ENCODE peak calls at places on chromosome 22, in seven cellular contexts. Z is OCI-LY7; N is IMR-90; G is astrocyte of the cerebellum; O is kidney glomerular epithelial cell; L is activated CD4-positive, alpha-beta T cell treated with anti-CD3 and anti-CD28 coated beads for 48 hours; R is activated T-helper 1 cell treated with anti-CD3 and anti-CD28 coated beads, Interleukin-12 subunit alpha, Interleukin-12 subunit beta, Interleukin-2, Interleukin-4 antibody, amounts not matched to agents 30 ng/mL and 10 ng/mL and 1 ng/mL, durations not matched to agents 14 hours and 24 hours and 36 hours. Q is an unnamed sample.
A peak's percentile ranks its signal among the peaks of the same experiment; 100 is the strongest.

GRCh38 chr22:31340360-31340759 is 5.8 kb downstream of the PATZ1 start:
- DNase-seq in G (no peak), L (no peak), N (no peak), O (no peak), R (no peak), Z (no peak), Q (no peak)

GRCh38 chr22:38097557-38098409 is 12.7 kb downstream of the BAIAP2L2 start:
- DNase-seq in R (no peak), O (no peak), L (no peak), G (no peak), N (peak; percentile 12), Z (no peak), Q (no peak)

GRCh38 chr22:36522662-36523061 is 6.3 kb downstream of the EIF3D start:
- DNase-seq in O (no peak), N (no peak), Z (no peak), G (no peak), L (no peak), R (no peak), Q (no peak)

GRCh38 chr22:28883917-28884753 is 763 bp downstream of the ZNRF3 start:
- DNase-seq in G (no peak), N (peak; percentile 44), R (peak; percentile 10), L (peak; percentile 47), O (no peak), Z (peak; percentile 59), Q (no peak)

GRCh38 chr22:38267086-38267485 is 5.7 kb downstream of the TMEM184B start:
- DNase-seq in Z (no peak), N (peak; percentile 31), R (peak; percentile 52), G (no peak), O (no peak), L (peak; percentile 49), Q (no peak)

GRCh38 chr22:32413715-32414114 is 1.7 kb upstream of the RTCB start:
- DNase-seq in G (no peak), N (peak; percentile 42), O (peak; percentile 45), Z (peak; percentile 32), R (no peak), L (no peak), Q (no peak)

GRCh38 chr22:45631140-45631539 is 40.5 kb upstream of the ATXN10 start:
- DNase-seq in L (no peak), N (no peak), O (no peak), G (no peak), R (no peak), Z (no peak), Q (no peak)

GRCh38 chr22:40541300-40541699 is 95.2 kb downstream of the MRTFA start:
- DNase-seq in L (peak; percentile 18), R (no peak), G (no peak), O (no peak), N (no peak), Z (no peak), Q (no peak)

GRCh38 chr22:30078320-30079311 is 1.6 kb upstream of the HORMAD2 start:
- DNase-seq in R (peak; percentile 10), Z (no peak), N (no peak), G (no peak), L (peak; percentile 32), O (no peak), Q (no peak)

GRCh38 chr22:36452473-36453265 is 28.8 kb downstream of the TXN2 start:
- DNase-seq in N (no peak), G (no peak), O (no peak), R (no peak), Z (peak; percentile 19), L (no peak), Q (no peak)

GRCh38 chr22:46436595-46437163 is 100.7 kb downstream of the CELSR1 start:
- DNase-seq in L (no peak), G (no peak), R (no peak), O (peak; percentile 4), N (peak; percentile 63), Z (no peak), Q (no peak)

GRCh38 chr22:27380826-27381225 is 420.7 kb downstream of the MN1 start:
- DNase-seq in O (no peak), G (no peak), Z (no peak), R (no peak), L (no peak), N (no peak), Q (no peak)

GRCh38 chr22:20661473-20661872 is 112.4 kb upstream of the SERPIND1 start:
- DNase-seq in N (no peak), Z (no peak), L (no peak), R (no peak), O (no peak), G (no peak), Q (no peak)

GRCh38 chr22:50504245-50505211 is 3.0 kb downstream of the LMF2 start:
- DNase-seq in R (no peak), L (no peak), G (no peak), O (no peak), N (no peak), Z (no peak), Q (no peak)

GRCh38 chr22:45577746-45578523 is 75.3 kb downstream of the FBLN1 start:
- DNase-seq in O (peak; percentile 54), Z (peak; percentile 82), R (peak; percentile 53), G (peak; percentile 74), L (peak; percentile 88), N (peak; percentile 73), Q (peak; percentile 55)

GRCh38 chr22:39724857-39725256 is 154.3 kb downstream of the CACNA1I start:
- DNase-seq in L (no peak), G (no peak), N (no peak), R (no peak), O (no peak), Z (no peak), Q (no peak)

GRCh38 chr22:39956932-39957664 is 3.1 kb upstream of the TMA7B start:
- DNase-seq in L (no peak), O (no peak), R (no peak), Z (peak; percentile 42), G (no peak), N (no peak), Q (no peak)

GRCh38 chr22:26550498-26551033 is 38.3 kb upstream of the TFIP11 start:
- DNase-seq in G (peak; percentile 96), N (peak; percentile 98), L (no peak), Z (no peak), R (no peak), O (peak; percentile 53), Q (no peak)

GRCh38 chr22:21639359-21639758 is 2.7 kb upstream of the SDF2L1 start:
- DNase-seq in O (no peak), R (no peak), G (no peak), L (no peak), Z (no peak), N (no peak), Q (no peak)

GRCh38 chr22:37044634-37045625 is 6.6 kb upstream of the KCTD17 start:
- DNase-seq in O (no peak), Z (no peak), G (no peak), R (no peak), L (peak; percentile 56), N (peak; percentile 7), Q (no peak)

GRCh38 chr22:30421695-30422480 is 3.7 kb upstream of the MTFP1 start:
- DNase-seq in O (no peak), R (no peak), G (no peak), Z (no peak), N (no peak), L (no peak), Q (no peak)

GRCh38 chr22:49765091-49765771 is 62.4 kb downstream of the BRD1 start:
- DNase-seq in G (no peak), R (no peak), N (no peak), L (peak; percentile 1), O (no peak), Z (no peak), Q (no peak)

GRCh38 chr22:25146906-25147754 is 52.5 kb upstream of the CRYBB3 start:
- DNase-seq in O (no peak), L (no peak), R (no peak), G (no peak), Z (no peak), N (no peak), Q (no peak)